ENCODE peak calls at places on chromosomes 3 and 15, in four cellular contexts. H, T, F and O are unnamed samples.

GRCh38 chr3:38545396-38545949 is 49.3 kb downstream of the EXOG start:
- DNase-seq in T (no peak), F (no peak), H (no peak), O (no peak)

GRCh38 chr3:16828815-16829214 is 55.9 kb upstream of the PLCL2 start:
- DNase-seq in H (peak; percentile 60), F (peak; percentile 32), T (peak; percentile 66), O (no peak)

GRCh38 chr3:118912188-118912587 is 122.5 kb downstream of the IGSF11 start:
- DNase-seq in T (no peak), F (no peak), H (no peak), O (no peak)

GRCh38 chr3:46695177-46695961 is 1.9 kb upstream of the ALS2CL start:
- DNase-seq in F (peak; percentile 13), T (peak; percentile 68), H (no peak), O (no peak)

GRCh38 chr3:190983875-190984274 is 121.4 kb upstream of the GMNC start:
- DNase-seq in T (no peak), H (no peak), F (no peak), O (no peak)

GRCh38 chr3:82633319-82633718 is 871.9 kb upstream of the GBE1 start:
- DNase-seq in H (no peak), F (no peak), T (no peak), O (no peak)

GRCh38 chr3:40128169-40128568 is 181.3 kb upstream of the EIF1B start:
- DNase-seq in H (no peak), T (no peak), F (no peak), O (no peak)

GRCh38 chr3:133488785-133489367 is 84.6 kb upstream of the CDV3 start:
- DNase-seq in F (no peak), T (no peak), H (peak; percentile 37), O (peak; percentile 91)

GRCh38 chr3:134360046-134360445 is 14.2 kb downstream of the AMOTL2 start:
- DNase-seq in F (no peak), T (no peak), H (no peak), O (no peak)

GRCh38 chr15:67120009-67120838 is 54.8 kb downstream of the SMAD3 start:
- DNase-seq in H (peak; percentile 79), T (no peak), F (no peak), O (no peak)

GRCh38 chr3:39130693-39131265 is 22.6 kb downstream of the CSRNP1 start:
- DNase-seq in F (no peak), H (no peak), T (no peak), O (no peak)

GRCh38 chr3:183636221-183637105 is 1.0 kb downstream of the KLHL24 start:
- DNase-seq in H (peak; percentile 99), T (peak; percentile 95), F (peak; percentile 81), O (peak; percentile 100)

GRCh38 chr3:186352369-186352768 is 9.7 kb downstream of the DGKG start:
- DNase-seq in F (no peak), H (no peak), T (no peak), O (peak; percentile 22)

GRCh38 chr3:27680517-27681246 is 41.4 kb downstream of the EOMES start:
- DNase-seq in T (no peak), F (no peak), H (no peak), O (no peak)

GRCh38 chr3:16985608-16986007 is 100.9 kb downstream of the PLCL2 start:
- DNase-seq in H (no peak), F (no peak), T (no peak), O (no peak)

GRCh38 chr3:185084883-185085282 is 68.0 kb downstream of the C3orf70 start:
- DNase-seq in F (no peak), T (no peak), H (no peak), O (no peak)

GRCh38 chr3:85433334-85433733 is 474.5 kb downstream of the CADM2 start:
- DNase-seq in T (no peak), H (no peak), F (no peak), O (no peak)

GRCh38 chr15:100572362-100572983 is 29.5 kb downstream of the LINS1 start:
- DNase-seq in F (no peak), H (peak; percentile 11), T (peak; percentile 36), O (peak; percentile 29)

GRCh38 chr3:149494759-149495580 is 20.5 kb downstream of the TM4SF4 start:
- DNase-seq in T (no peak), F (no peak), H (no peak), O (no peak)

GRCh38 chr3:99934984-99935797 is 117.5 kb downstream of the CMSS1 start:
- DNase-seq in H (peak; percentile 64), F (no peak), T (no peak), O (no peak)